ENCODE peak calls at places on chromosomes 2 and 18, in six cellular contexts. U is aorta, I is Peyer's patch, K is SK-N-SH, G is neural progenitor cell, Z is adrenal gland. D is an unnamed sample.

GRCh38 chr2:39723946-39724827 is 54.9 kb downstream of the THUMPD2 start:
- DNase-seq in K (no peak), G (no peak), U (no peak), Z (no peak), I (no peak), D (peak; percentile 75)

GRCh38 chr2:31163011-31163540 is 24.8 kb upstream of the GALNT14 start:
- DNase-seq in I (no peak), Z (no peak), U (no peak), G (peak; percentile 58), K (no peak), D (no peak)

GRCh38 chr2:100857915-100858314 is 38.0 kb downstream of the NPAS2 start:
- DNase-seq in K (no peak), U (no peak), Z (no peak), G (no peak), I (no peak), D (peak; percentile 44)

GRCh38 chr2:85999131-85999831 is 106.4 kb downstream of the POLR1A start:
- DNase-seq in K (no peak), Z (no peak), G (no peak), I (peak; percentile 70), U (peak; percentile 55), D (peak; percentile 19)

GRCh38 chr2:48210189-48210588 is 303.9 kb upstream of the FBXO11 start:
- DNase-seq in G (no peak), U (no peak), I (no peak), Z (no peak), K (no peak), D (no peak)

GRCh38 chr18:26655010-26655613 is 106.8 kb upstream of the KCTD1 start:
- DNase-seq in I (no peak), G (no peak), K (no peak), U (no peak), Z (peak; percentile 54), D (no peak)

GRCh38 chr2:207767461-207768167 is 2.1 kb downstream of the FZD5 start:
- DNase-seq in U (peak; percentile 81), Z (peak; percentile 72), G (peak; percentile 82), K (peak; percentile 74), I (peak; percentile 83), D (no peak)

GRCh38 chr2:75134802-75135201 is 64.5 kb downstream of the TACR1 start:
- DNase-seq in I (no peak), G (no peak), U (no peak), K (no peak), Z (no peak), D (no peak)

GRCh38 chr18:25650201-25650941 is 298.4 kb upstream of the ZNF521 start:
- DNase-seq in I (no peak), Z (no peak), G (peak; percentile 16), U (no peak), K (no peak), D (peak; percentile 95)

GRCh38 chr2:51153236-51153635 is 121.3 kb upstream of the NRXN1 start:
- DNase-seq in I (no peak), K (no peak), U (no peak), Z (no peak), G (no peak), D (no peak)

GRCh38 chr18:23716966-23717365 is 27.7 kb downstream of the LAMA3 start:
- DNase-seq in Z (no peak), U (no peak), K (no peak), I (no peak), G (no peak), D (no peak)

GRCh38 chr2:19507137-19507536 is 148.7 kb upstream of the OSR1 start:
- DNase-seq in Z (no peak), G (no peak), K (no peak), U (no peak), I (no peak), D (no peak)

GRCh38 chr2:48601349-48601748 is 16.3 kb upstream of the GTF2A1L start:
- DNase-seq in I (no peak), G (peak; percentile 60), K (no peak), U (no peak), Z (peak; percentile 66), D (no peak)

GRCh38 chr2:44169155-44169898 is 652 bp downstream of the PPM1B start:
- DNase-seq in U (no peak), I (peak; percentile 73), G (no peak), Z (peak; percentile 65), K (peak; percentile 71), D (peak; percentile 44)

GRCh38 chr2:44172576-44172975 is 3.9 kb downstream of the PPM1B start:
- DNase-seq in I (no peak), Z (no peak), G (no peak), K (no peak), U (no peak), D (no peak)

GRCh38 chr2:44168684-44169154 is at the start of gene PPM1B:
- DNase-seq in U (peak; percentile 100), Z (no peak), K (peak; percentile 100), G (no peak), I (no peak), D (peak; percentile 99)

GRCh38 chr2:44171018-44171417 is 2.3 kb downstream of the PPM1B start:
- DNase-seq in U (no peak), I (no peak), K (no peak), Z (no peak), G (peak; percentile 8), D (no peak)

GRCh38 chr2:44170337-44170736 is 1.7 kb downstream of the PPM1B start:
- DNase-seq in G (peak; percentile 11), I (no peak), Z (no peak), U (no peak), K (no peak), D (no peak)
- H3K27me3 ChIP-seq in G (no peaks in the 10 kb centered on the region), I (no peaks in the 10 kb centered on the region), Z (no peaks in the 10 kb centered on the region), U (no peaks in the 10 kb centered on the region), K (no peaks in the 10 kb centered on the region), D (no peaks in the 10 kb centered on the region)

DNA sequence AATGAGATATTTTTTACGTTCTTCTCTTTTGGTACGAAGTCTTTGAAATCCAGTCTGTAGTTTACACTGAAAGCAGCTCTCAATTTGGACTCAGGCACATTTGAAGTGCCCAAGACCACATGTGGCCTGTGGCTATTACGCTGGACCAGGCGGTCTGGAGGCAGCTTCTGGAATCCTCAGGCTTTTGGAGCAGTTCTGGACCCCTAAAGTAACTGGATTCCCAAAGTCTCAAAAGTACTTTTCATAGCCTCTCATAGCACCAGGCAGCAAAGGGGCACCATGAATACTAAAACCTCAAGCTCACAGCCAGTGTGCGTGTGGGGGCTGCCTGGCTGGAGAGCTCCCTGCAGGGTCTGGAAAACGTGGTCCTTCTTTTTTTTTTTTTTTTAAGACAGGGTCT is 119.0 kb downstream of the SMAD7 start:
- DNase-seq in K (no peak), U (peak; percentile 28), I (peak; percentile 18), G (no peak), Z (peak; percentile 17), D (peak; percentile 8)
- H3K4me1 ChIP-seq in K (peaks cover 54% of the 10 kb centered on the region), U (no peaks in the 10 kb centered on the region), I (peaks cover 38% of the 10 kb centered on the region), G (peaks cover 51% of the 10 kb centered on the region), Z (no peaks in the 10 kb centered on the region), D (peaks cover 56% of the 10 kb centered on the region)

GRCh38 chr18:79789091-79789891 is 8.4 kb upstream of the KCNG2 start:
- DNase-seq in I (peak; percentile 40), U (peak; percentile 57), Z (no peak), K (no peak), G (no peak), D (no peak)

GRCh38 chr18:79792096-79792987 is 5.4 kb upstream of the KCNG2 start:
- DNase-seq in G (no peak), K (no peak), U (peak; percentile 73), I (no peak), Z (no peak), D (no peak)

GRCh38 chr18:79789901-79790885 is 7.5 kb upstream of the KCNG2 start:
- DNase-seq in Z (no peak), I (no peak), U (peak; percentile 71), G (no peak), K (no peak), D (no peak)

GRCh38 chr18:79792988-79793355 is 4.8 kb upstream of the KCNG2 start:
- DNase-seq in G (no peak), Z (no peak), K (no peak), U (peak; percentile 39), I (no peak), D (no peak)

DNA sequence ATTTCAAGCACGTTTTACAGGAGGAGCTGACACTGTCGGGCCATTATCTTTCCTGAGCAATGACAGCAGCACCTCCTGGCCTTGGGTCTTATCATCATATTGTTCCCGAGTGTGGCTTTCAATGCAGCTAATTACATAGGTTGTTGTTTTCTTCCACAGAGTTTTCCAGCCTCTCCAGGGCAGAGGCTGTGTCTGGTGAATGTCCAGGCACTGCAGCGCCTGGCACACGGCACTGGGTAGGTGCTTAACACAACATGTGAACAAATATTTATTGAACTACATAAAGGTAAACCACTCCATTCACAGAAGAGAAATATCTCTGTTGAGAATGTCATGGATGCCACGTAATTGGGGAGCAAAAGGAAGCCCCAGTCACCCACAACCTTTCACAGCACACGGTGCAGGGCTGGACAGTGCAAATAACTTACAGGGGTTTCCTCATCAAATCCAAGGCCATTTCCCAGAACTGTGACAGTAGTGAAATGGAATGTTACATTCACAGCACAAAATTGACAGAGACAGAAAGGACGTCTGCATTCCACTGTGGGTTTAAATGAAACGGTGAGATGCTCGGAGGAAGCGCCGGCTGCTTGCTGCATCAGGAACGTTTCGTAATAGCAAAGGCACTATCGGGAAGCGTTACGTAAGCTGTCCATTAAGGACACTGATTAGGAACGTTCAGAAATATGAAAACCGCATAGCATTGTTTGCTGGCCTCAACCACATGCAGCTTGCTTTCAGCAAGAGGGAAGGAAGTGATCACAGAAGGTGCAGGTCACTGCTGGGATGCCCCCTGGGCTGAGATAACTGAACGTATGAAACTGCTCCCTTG is 6.4 kb upstream of the KCNG2 start:
- DNase-seq in Z (peak; percentile 80), K (no peak), U (peak; percentile 46), I (no peak), G (no peak), D (peak; percentile 75)
- H3K4me3 ChIP-seq in Z (no peak overlapping the region), K (peak overlapping the region; percentile 24), U (no peak overlapping the region), I (no peak overlapping the region), G (no peak overlapping the region), D (no peak overlapping the region)

GRCh38 chr2:110126926-110127325 is 11.3 kb upstream of the MALL start:
- DNase-seq in Z (no peak), K (no peak), G (peak; percentile 42), I (no peak), U (no peak), D (no peak)

GRCh38 chr2:110125292-110125691 is 9.7 kb upstream of the MALL start:
- DNase-seq in Z (no peak), U (no peak), G (no peak), K (no peak), I (no peak), D (no peak)

GRCh38 chr2:110124038-110124825 is 8.6 kb upstream of the MALL start:
- DNase-seq in Z (no peak), G (no peak), I (no peak), K (no peak), U (no peak), D (no peak)

GRCh38 chr2:110121592-110121991 is 6.0 kb upstream of the MALL start:
- DNase-seq in U (no peak), Z (no peak), I (no peak), G (no peak), K (no peak), D (no peak)

DNA sequence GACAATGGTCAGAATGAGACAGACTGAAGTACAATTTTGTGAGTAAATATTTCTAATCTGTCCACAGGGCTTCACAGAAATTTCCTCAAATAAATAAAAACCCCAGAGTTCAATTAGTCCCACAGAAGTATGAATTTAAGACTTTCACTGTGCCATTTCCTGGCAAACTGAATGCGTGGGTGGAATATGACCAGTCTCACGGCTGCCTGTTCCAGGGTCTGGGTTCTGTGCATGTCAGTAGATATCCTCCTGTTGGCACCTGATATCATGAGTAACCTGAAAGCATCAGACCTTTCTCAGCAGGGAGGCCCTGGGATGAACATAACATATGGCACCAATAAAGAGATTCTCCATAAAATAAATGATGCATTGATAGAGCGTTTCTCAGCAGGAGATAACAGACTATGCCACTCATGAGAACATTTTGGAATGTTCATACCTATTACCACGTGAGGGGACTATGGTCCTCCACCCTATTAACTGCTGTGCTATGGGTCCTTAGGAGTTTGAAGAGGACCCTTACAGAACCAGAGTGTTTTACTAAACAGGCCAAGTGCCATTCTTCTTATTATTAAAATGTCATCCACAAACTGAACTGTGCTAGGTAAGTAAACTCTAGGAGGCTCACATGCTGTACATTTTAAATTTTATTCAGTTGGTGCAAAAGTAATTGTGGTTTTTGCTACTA is 10.6 kb upstream of the MALL start:
- DNase-seq in Z (no peak), K (no peak), G (no peak), U (no peak), I (no peak), D (no peak)
- H3K27me3 ChIP-seq in Z (no peaks in the 10 kb centered on the region), K (no peaks in the 10 kb centered on the region), G (no peaks in the 10 kb centered on the region), U (no peaks in the 10 kb centered on the region), I (no peaks in the 10 kb centered on the region), D (no peaks in the 10 kb centered on the region)

D was measured in SJSA1.